ENCODE peak calls at places on chromosomes 2 and 18, in five cellular contexts. Y, K, V, R and U are unnamed samples.

GRCh38 chr18:56068030-56068671 is 480.2 kb upstream of the TCF4 start:
- DNase-seq in V (peak), R (no peak), Y (peak), K (no peak), U (no peak)

GRCh38 chr18:26546875-26547301 is 1.5 kb downstream of the KCTD1 start:
- DNase-seq in V (no peak), K (peak), R (no peak), Y (peak), U (no peak)

GRCh38 chr2:119426801-119427395 is 4.8 kb upstream of the TMEM37 start:
- DNase-seq in Y (peak), R (peak), K (no peak), V (peak), U (no peak)

GRCh38 chr2:84493494-84493893 is 22.8 kb upstream of the DNAH6 start:
- DNase-seq in Y (peak), V (peak), K (no peak), R (no peak), U (no peak)

GRCh38 chr2:212357606-212358005 is 181.0 kb downstream of the ERBB4 start:
- DNase-seq in R (no peak), Y (no peak), K (no peak), V (no peak), U (no peak)

GRCh38 chr18:49016648-49017539 is 66.1 kb upstream of the SMAD7 start:
- DNase-seq in K (peak), R (peak), Y (peak), V (peak), U (no peak)

GRCh38 chr2:209074711-209075110 is 349.1 kb upstream of the MAP2 start:
- DNase-seq in K (no peak), Y (no peak), V (no peak), R (no peak), U (no peak)

GRCh38 chr2:70084973-70085710 is 2.1 kb upstream of the PCBP1 start:
- DNase-seq in K (peak), V (no peak), R (peak), Y (peak), U (peak)

GRCh38 chr2:33782395-33783239 is 183.5 kb upstream of the FAM98A start:
- DNase-seq in V (no peak), K (no peak), Y (no peak), R (no peak), U (no peak)

GRCh38 chr2:206289391-206289790 is 14.9 kb downstream of the ZDBF2 start:
- DNase-seq in K (no peak), Y (peak), R (no peak), V (no peak), U (no peak)

GRCh38 chr2:10122500-10123280 is at the start of gene RRM2:
- DNase-seq in K (peak), Y (peak), R (peak), V (peak), U (peak)

GRCh38 chr2:19362094-19362649 is 3.7 kb upstream of the OSR1 start:
- DNase-seq in V (peak), R (no peak), K (peak), Y (peak), U (peak)

GRCh38 chr2:210198326-210198725 is 26.9 kb downstream of the ACADL start:
- DNase-seq in V (peak), Y (no peak), R (no peak), K (no peak), U (no peak)

GRCh38 chr18:49013961-49014604 is 63.3 kb upstream of the SMAD7 start:
- DNase-seq in K (peak), V (no peak), R (peak), Y (no peak), U (no peak)

GRCh38 chr2:11829947-11830707 is 83.7 kb downstream of the LPIN1 start:
- DNase-seq in K (peak), V (peak), R (peak), Y (peak), U (peak)

GRCh38 chr18:76968073-76968472 is 145.7 kb downstream of the ZNF236 start:
- DNase-seq in Y (no peak), K (no peak), R (no peak), V (no peak), U (no peak)

GRCh38 chr18:24995056-24995455 is 356.9 kb downstream of the ZNF521 start:
- DNase-seq in R (no peak), Y (no peak), K (no peak), V (no peak), U (no peak)

GRCh38 chr18:58325521-58325908 is 281.5 kb downstream of the NEDD4L start:
- DNase-seq in K (no peak), V (no peak), Y (no peak), R (no peak), U (no peak)

GRCh38 chr2:188244383-188244782 is 47.3 kb upstream of the GULP1 start:
- DNase-seq in K (no peak), Y (peak), R (no peak), V (no peak), U (no peak)

GRCh38 chr2:218391202-218391601 is 8.5 kb upstream of the CTDSP1 start:
- DNase-seq in R (no peak), K (no peak), Y (no peak), V (no peak), U (no peak)

GRCh38 chr2:234193977-234194563 is 143.6 kb downstream of the SPP2 start:
- DNase-seq in V (no peak), R (no peak), Y (no peak), K (no peak), U (no peak)

GRCh38 chr2:190533175-190533967 is 1.2 kb downstream of the NEMP2 start:
- DNase-seq in Y (no peak), V (no peak), R (no peak), K (no peak), U (no peak)

GRCh38 chr2:169480079-169480465 is 778 bp downstream of the BBS5 start:
- DNase-seq in K (no peak), Y (no peak), V (peak), R (no peak), U (no peak)

GRCh38 chr2:110120171-110121051 is 4.8 kb upstream of the MALL start:
- DNase-seq in Y (no peak), K (no peak), V (peak), R (no peak), U (no peak)

GRCh38 chr18:8794133-8794986 is 89.0 kb downstream of the MTCL1 start:
- DNase-seq in R (peak), V (no peak), Y (peak), K (no peak), U (no peak)

GRCh38 chr2:85999131-85999831 is 106.4 kb downstream of the POLR1A start:
- DNase-seq in V (peak), Y (no peak), K (no peak), R (peak), U (peak)

GRCh38 chr2:33441235-33441810 is 35.1 kb upstream of the RASGRP3 start:
- DNase-seq in R (no peak), K (peak), Y (peak), V (peak), U (peak)

GRCh38 chr2:11677146-11678055 is 7.4 kb upstream of the NTSR2 start:
- DNase-seq in R (peak), K (no peak), V (no peak), Y (no peak), U (no peak)

GRCh38 chr2:58664523-58665155 is 423.5 kb upstream of the FANCL start:
- DNase-seq in V (no peak), R (no peak), K (no peak), Y (peak), U (no peak)

GRCh38 chr2:144211826-144212225 is 308.1 kb downstream of the ZEB2 start:
- DNase-seq in Y (peak), V (peak), R (no peak), K (no peak), U (no peak)

GRCh38 chr2:33529771-33530481 is 53.5 kb downstream of the RASGRP3 start:
- DNase-seq in K (no peak), Y (peak), V (peak), R (no peak), U (no peak)

GRCh38 chr18:64042728-64043358 is 73.0 kb downstream of the SERPINB8 start:
- DNase-seq in Y (no peak), V (no peak), R (no peak), K (no peak), U (no peak)

GRCh38 chr2:169476459-169476858 is 2.8 kb upstream of the BBS5 start:
- DNase-seq in Y (peak), V (no peak), K (no peak), R (no peak), U (no peak)

GRCh38 chr2:176081993-176082884 is 1.5 kb downstream of the EVX2 start:
- DNase-seq in V (no peak), R (no peak), Y (no peak), K (peak), U (peak)

GRCh38 chr2:127219716-127220090 is 396 bp downstream of the CYP27C1 start:
- DNase-seq in K (no peak), V (no peak), R (no peak), Y (no peak), U (no peak)

GRCh38 chr2:45332567-45332966 is 278.5 kb downstream of the SRBD1 start:
- DNase-seq in V (no peak), K (no peak), Y (no peak), R (peak), U (no peak)

GRCh38 chr2:199312931-199313330 is 144.8 kb downstream of the SATB2 start:
- DNase-seq in K (no peak), R (no peak), Y (no peak), V (no peak), U (no peak)

GRCh38 chr2:165952600-165953210 is 871 bp downstream of the TTC21B start:
- DNase-seq in R (no peak), K (no peak), V (peak), Y (peak), U (peak)

DNA sequence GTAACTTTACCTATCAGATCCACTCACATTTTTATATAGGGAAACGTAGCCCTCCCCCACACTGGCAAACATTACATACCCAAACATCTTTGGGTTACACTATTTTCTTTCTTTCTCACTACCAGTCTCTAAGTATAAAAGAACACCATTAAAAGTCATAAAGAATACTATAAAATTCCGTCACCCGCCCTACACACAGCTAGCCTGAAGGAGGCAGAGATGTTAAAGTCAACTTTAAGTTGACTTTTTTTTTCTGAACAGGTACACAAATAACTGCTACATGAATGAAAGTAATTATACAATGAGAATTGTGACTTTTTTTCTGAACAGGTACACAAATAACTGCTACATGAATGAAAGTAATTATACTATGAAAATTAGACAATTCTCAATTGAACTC is 628.3 kb downstream of the NUP35 start:
- DNase-seq in V (no peak), Y (no peak), K (no peak), R (no peak), U (no peak)
- TF ChIP-seq CTCF in V (no peak), Y (no peak), K (no peak), R (no peak), U (no peak)

DNA sequence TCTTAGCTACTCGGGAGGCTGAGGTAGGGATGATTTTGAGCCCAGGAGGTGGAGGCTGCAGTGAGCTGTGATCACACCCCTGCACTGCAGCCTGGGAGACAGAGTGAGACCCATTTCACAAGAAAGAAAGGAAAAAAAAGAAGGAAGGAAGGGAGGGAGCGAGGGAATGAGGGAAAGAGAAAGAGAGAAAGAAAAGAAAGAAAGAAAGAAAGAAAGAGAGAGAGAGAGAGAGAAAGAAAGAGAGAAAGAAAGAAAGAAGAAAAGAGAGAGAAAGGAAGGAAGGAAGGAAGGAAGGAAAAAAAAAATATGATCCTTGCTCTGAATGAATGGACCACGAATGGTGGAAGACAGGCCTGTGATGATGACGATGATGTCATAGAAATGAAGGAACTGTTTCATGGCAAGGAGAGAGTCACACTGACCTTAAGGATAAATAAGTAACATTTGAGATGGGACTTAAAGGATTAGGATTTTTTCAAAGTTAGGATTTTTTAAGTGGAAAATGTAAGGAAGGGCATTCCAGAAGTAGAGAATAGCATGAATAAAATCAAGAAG is 2.2 kb upstream of the GORASP2 start:
- DNase-seq in V (no peak), Y (no peak), R (no peak), K (no peak), U (no peak)
- TF ChIP-seq CTCF in V (no peak), Y (no peak), R (no peak), K (peak), U (no peak)

DNA sequence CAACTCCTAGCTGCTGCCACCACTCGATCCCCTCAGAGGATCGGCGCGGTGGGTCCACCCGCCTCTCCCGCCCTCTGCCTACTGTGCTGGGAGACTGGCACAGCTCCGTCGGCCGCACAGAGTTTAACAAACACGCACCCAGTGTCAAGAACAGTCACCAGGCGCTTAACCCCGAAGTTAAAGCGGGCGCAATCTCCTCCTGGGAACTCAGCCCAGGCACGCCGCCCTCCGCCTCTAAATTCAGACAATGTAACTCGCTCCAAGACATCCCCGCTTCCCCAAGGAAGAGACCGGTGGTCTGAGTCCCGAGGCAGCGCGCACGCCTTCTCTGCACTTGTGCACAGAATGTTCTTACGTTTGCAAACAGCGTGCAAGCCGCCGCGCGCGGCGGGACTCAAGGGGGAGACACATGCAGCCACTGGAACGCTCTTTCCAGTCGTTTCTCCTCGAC is 533 bp downstream of the CXCR4 start:
- DNase-seq in R (no peak), K (no peak), Y (peak), V (peak), U (peak)
- TF ChIP-seq CTCF in R (no peak), K (no peak), Y (no peak), V (no peak), U (no peak)

GRCh38 chr2:81903534-81903933 is 1599.0 kb upstream of the LRRTM1 start:
- DNase-seq in R (no peak), Y (no peak), K (no peak), V (no peak), U (no peak)

GRCh38 chr2:81895620-81896245 is 1591.2 kb upstream of the LRRTM1 start:
- DNase-seq in V (no peak), R (no peak), Y (no peak), K (no peak), U (no peak)

GRCh38 chr2:81901017-81901416 is 1596.5 kb upstream of the LRRTM1 start:
- DNase-seq in Y (peak), V (peak), R (no peak), K (no peak), U (no peak)
- TF ChIP-seq CTCF in Y (peak), V (no peak), R (no peak), K (no peak), U (peak)